ENCODE peak calls at places on chromosomes 6 and 20, in five cellular contexts. One of them, this sample, is unnamed.
A peak's percentile ranks its signal among the peaks of the same experiment; 100 is the strongest.

GRCh38 chr6:11033825-11034224 is 10.3 kb downstream of the ELOVL2 start:
- DNase-seq in B cell: no peak
- DNase-seq in NCI-H2227 treated with DMSO at 0.1 percent for 48 hours: no peak
- DNase-seq in activated CD4-positive, alpha-beta T cell treated with anti-CD3 and anti-CD28 coated beads, Interleukin-2, amount 10 ng/mL, durations not matched to agents 7 days and 5 days: no peak
- DNase-seq in GM04504: peak; percentile 27
- DNase-seq in this sample: no peak

GRCh38 chr6:42532038-42532669 is 31.7 kb upstream of the UBR2 start:
- DNase-seq in NCI-H2227 treated with DMSO at 0.1 percent for 48 hours: peak; percentile 11
- DNase-seq in GM04504: no peak
- DNase-seq in B cell: peak; percentile 26
- DNase-seq in activated CD4-positive, alpha-beta T cell treated with anti-CD3 and anti-CD28 coated beads, Interleukin-2, amount 10 ng/mL, durations not matched to agents 7 days and 5 days: peak; percentile 41
- DNase-seq in this sample: peak; percentile 51

GRCh38 chr20:51563597-51564332 is 21.2 kb upstream of the NFATC2 start:
- DNase-seq in activated CD4-positive, alpha-beta T cell treated with anti-CD3 and anti-CD28 coated beads, Interleukin-2, amount 10 ng/mL, durations not matched to agents 7 days and 5 days: no peak
- DNase-seq in NCI-H2227 treated with DMSO at 0.1 percent for 48 hours: no peak
- DNase-seq in GM04504: peak; percentile 68
- DNase-seq in B cell: peak; percentile 32
- DNase-seq in this sample: no peak

GRCh38 chr20:35731862-35732643 is 10.0 kb downstream of the RBM39 start:
- DNase-seq in activated CD4-positive, alpha-beta T cell treated with anti-CD3 and anti-CD28 coated beads, Interleukin-2, amount 10 ng/mL, durations not matched to agents 7 days and 5 days: no peak
- DNase-seq in GM04504: no peak
- DNase-seq in NCI-H2227 treated with DMSO at 0.1 percent for 48 hours: no peak
- DNase-seq in B cell: no peak
- DNase-seq in this sample: no peak

GRCh38 chr6:131909408-131910218 is 41.6 kb downstream of the CCN2 start:
- DNase-seq in B cell: peak; percentile 39
- DNase-seq in GM04504: peak; percentile 58
- DNase-seq in NCI-H2227 treated with DMSO at 0.1 percent for 48 hours: no peak
- DNase-seq in activated CD4-positive, alpha-beta T cell treated with anti-CD3 and anti-CD28 coated beads, Interleukin-2, amount 10 ng/mL, durations not matched to agents 7 days and 5 days: peak; percentile 81
- DNase-seq in this sample: peak; percentile 36

GRCh38 chr20:43528258-43528875 is 20.9 kb downstream of the L3MBTL1 start:
- DNase-seq in NCI-H2227 treated with DMSO at 0.1 percent for 48 hours: no peak
- DNase-seq in GM04504: no peak
- DNase-seq in B cell: no peak
- DNase-seq in activated CD4-positive, alpha-beta T cell treated with anti-CD3 and anti-CD28 coated beads, Interleukin-2, amount 10 ng/mL, durations not matched to agents 7 days and 5 days: no peak
- DNase-seq in this sample: no peak

GRCh38 chr20:24045621-24046020 is 57.0 kb upstream of the GGTLC1 start:
- DNase-seq in NCI-H2227 treated with DMSO at 0.1 percent for 48 hours: no peak
- DNase-seq in activated CD4-positive, alpha-beta T cell treated with anti-CD3 and anti-CD28 coated beads, Interleukin-2, amount 10 ng/mL, durations not matched to agents 7 days and 5 days: peak; percentile 54
- DNase-seq in B cell: no peak
- DNase-seq in GM04504: no peak
- DNase-seq in this sample: no peak

GRCh38 chr6:15441215-15441868 is 195.5 kb downstream of the JARID2 start:
- DNase-seq in GM04504: peak; percentile 58
- DNase-seq in NCI-H2227 treated with DMSO at 0.1 percent for 48 hours: peak; percentile 46
- DNase-seq in activated CD4-positive, alpha-beta T cell treated with anti-CD3 and anti-CD28 coated beads, Interleukin-2, amount 10 ng/mL, durations not matched to agents 7 days and 5 days: peak; percentile 49
- DNase-seq in B cell: peak; percentile 45
- DNase-seq in this sample: peak; percentile 51

GRCh38 chr6:100461273-100461919 is 3.3 kb downstream of the SIM1 start:
- DNase-seq in B cell: no peak
- DNase-seq in NCI-H2227 treated with DMSO at 0.1 percent for 48 hours: peak; percentile 38
- DNase-seq in GM04504: peak; percentile 45
- DNase-seq in activated CD4-positive, alpha-beta T cell treated with anti-CD3 and anti-CD28 coated beads, Interleukin-2, amount 10 ng/mL, durations not matched to agents 7 days and 5 days: no peak
- DNase-seq in this sample: no peak

GRCh38 chr6:106118835-106119443 is 32.8 kb downstream of the PRDM1 start:
- DNase-seq in NCI-H2227 treated with DMSO at 0.1 percent for 48 hours: no peak
- DNase-seq in GM04504: no peak
- DNase-seq in B cell: no peak
- DNase-seq in activated CD4-positive, alpha-beta T cell treated with anti-CD3 and anti-CD28 coated beads, Interleukin-2, amount 10 ng/mL, durations not matched to agents 7 days and 5 days: no peak
- DNase-seq in this sample: no peak

GRCh38 chr6:129750390-129750789 is 40.4 kb upstream of the ARHGAP18 start:
- DNase-seq in GM04504: no peak
- DNase-seq in B cell: no peak
- DNase-seq in NCI-H2227 treated with DMSO at 0.1 percent for 48 hours: no peak
- DNase-seq in activated CD4-positive, alpha-beta T cell treated with anti-CD3 and anti-CD28 coated beads, Interleukin-2, amount 10 ng/mL, durations not matched to agents 7 days and 5 days: no peak
- DNase-seq in this sample: no peak

GRCh38 chr6:109258129-109258528 is 124.1 kb downstream of the CD164 start:
- DNase-seq in B cell: no peak
- DNase-seq in GM04504: no peak
- DNase-seq in activated CD4-positive, alpha-beta T cell treated with anti-CD3 and anti-CD28 coated beads, Interleukin-2, amount 10 ng/mL, durations not matched to agents 7 days and 5 days: no peak
- DNase-seq in NCI-H2227 treated with DMSO at 0.1 percent for 48 hours: no peak
- DNase-seq in this sample: no peak

GRCh38 chr20:63980317-63980805 is 571 bp upstream of the PRPF6 start:
- DNase-seq in activated CD4-positive, alpha-beta T cell treated with anti-CD3 and anti-CD28 coated beads, Interleukin-2, amount 10 ng/mL, durations not matched to agents 7 days and 5 days: peak; percentile 46
- DNase-seq in B cell: no peak
- DNase-seq in GM04504: no peak
- DNase-seq in NCI-H2227 treated with DMSO at 0.1 percent for 48 hours: no peak
- DNase-seq in this sample: peak; percentile 66

GRCh38 chr6:129558248-129558647 is 151.7 kb downstream of the ARHGAP18 start:
- DNase-seq in NCI-H2227 treated with DMSO at 0.1 percent for 48 hours: no peak
- DNase-seq in GM04504: no peak
- DNase-seq in B cell: no peak
- DNase-seq in activated CD4-positive, alpha-beta T cell treated with anti-CD3 and anti-CD28 coated beads, Interleukin-2, amount 10 ng/mL, durations not matched to agents 7 days and 5 days: no peak
- DNase-seq in this sample: no peak

GRCh38 chr20:14197097-14197496 is 140.3 kb downstream of the FLRT3 start:
- DNase-seq in NCI-H2227 treated with DMSO at 0.1 percent for 48 hours: no peak
- DNase-seq in GM04504: no peak
- DNase-seq in activated CD4-positive, alpha-beta T cell treated with anti-CD3 and anti-CD28 coated beads, Interleukin-2, amount 10 ng/mL, durations not matched to agents 7 days and 5 days: no peak
- DNase-seq in B cell: no peak
- DNase-seq in this sample: no peak

GRCh38 chr6:143758551-143758950 is 80.8 kb downstream of the PHACTR2 start:
- DNase-seq in B cell: no peak
- DNase-seq in activated CD4-positive, alpha-beta T cell treated with anti-CD3 and anti-CD28 coated beads, Interleukin-2, amount 10 ng/mL, durations not matched to agents 7 days and 5 days: no peak
- DNase-seq in GM04504: no peak
- DNase-seq in NCI-H2227 treated with DMSO at 0.1 percent for 48 hours: no peak
- DNase-seq in this sample: no peak

This sample was measured in stimulated activated naive CD4-positive, alpha-beta T cell.